ENCODE peak calls at places on chromosomes 16 and 17, in nine cellular contexts. U, W, Z, V, C, B, P, N and F are unnamed samples.

GRCh38 chr17:46262271-46262670 is 32.7 kb upstream of the LRRC37A start:
- DNase-seq in Z (no peak), P (no peak), B (no peak), W (no peak), C (no peak), N (no peak), V (no peak), U (no peak), F (no peak)

GRCh38 chr17:45850468-45850867 is 5.8 kb downstream of the SPPL2C start:
- DNase-seq in U (no peak), W (no peak), P (no peak), Z (no peak), B (no peak), C (no peak), N (no peak), V (no peak), F (no peak)

GRCh38 chr16:87575027-87575804 is 27.1 kb upstream of the JPH3 start:
- DNase-seq in B (no peak), N (peak; percentile 61), W (no peak), Z (no peak), P (no peak), C (no peak), U (no peak), V (no peak), F (no peak)

GRCh38 chr16:1945559-1946391 is 2.8 kb upstream of the MSRB1 start:
- DNase-seq in N (no peak), C (no peak), P (no peak), B (no peak), U (no peak), Z (no peak), V (no peak), W (no peak), F (no peak)

GRCh38 chr16:27583634-27584033 is 33.7 kb downstream of the KATNIP start:
- DNase-seq in N (no peak), B (no peak), V (no peak), Z (no peak), P (no peak), U (no peak), W (no peak), C (no peak), F (no peak)

GRCh38 chr16:59633996-59634579 is 900.0 kb upstream of the GOT2 start:
- DNase-seq in U (peak; percentile 82), P (peak; percentile 59), Z (no peak), W (no peak), B (no peak), V (no peak), C (no peak), N (no peak), F (no peak)

GRCh38 chr16:69187891-69188451 is 1.0 kb downstream of the SNTB2 start:
- DNase-seq in P (no peak), Z (peak; percentile 15), V (peak; percentile 36), C (peak; percentile 17), W (no peak), N (peak; percentile 45), U (no peak), B (peak; percentile 67), F (peak; percentile 73)

GRCh38 chr16:14464796-14465195 is 165.3 kb downstream of the PARN start:
- DNase-seq in P (no peak), W (no peak), Z (no peak), V (no peak), U (no peak), C (no peak), N (no peak), B (no peak), F (no peak)

GRCh38 chr17:12545877-12546513 is 119.7 kb upstream of the MYOCD start:
- DNase-seq in Z (no peak), P (no peak), N (peak; percentile 50), V (peak; percentile 33), B (peak; percentile 50), C (no peak), W (no peak), U (peak; percentile 20), F (peak; percentile 55)

GRCh38 chr16:30526137-30526822 is at the start of gene ZNF768:
- DNase-seq in C (no peak), B (no peak), P (no peak), N (peak; percentile 77), W (no peak), U (no peak), Z (no peak), V (peak; percentile 40), F (peak; percentile 31)

GRCh38 chr16:2471016-2471652 is at the start of gene NTN3:
- DNase-seq in V (no peak), P (no peak), B (peak; percentile 62), N (peak; percentile 83), Z (no peak), U (no peak), W (peak; percentile 21), C (no peak), F (peak; percentile 46)

GRCh38 chr16:52873997-52874500 is 178.6 kb downstream of the CHD9NB start:
- DNase-seq in P (no peak), N (no peak), U (no peak), B (no peak), V (no peak), C (no peak), W (no peak), Z (no peak), F (no peak)

GRCh38 chr17:49157784-49158183 is 25.2 kb downstream of the B4GALNT2 start:
- DNase-seq in B (no peak), N (no peak), V (peak; percentile 51), U (no peak), W (no peak), Z (no peak), P (no peak), C (no peak), F (no peak)

GRCh38 chr17:1271020-1271423 is 778 bp downstream of the BHLHA9 start:
- DNase-seq in N (no peak), C (no peak), Z (no peak), V (no peak), B (no peak), P (no peak), U (no peak), W (no peak), F (no peak)

GRCh38 chr17:7558544-7559306 is at the start of gene TNFSF13:
- DNase-seq in W (no peak), P (no peak), B (no peak), V (no peak), C (no peak), N (no peak), Z (no peak), U (no peak), F (no peak)

GRCh38 chr17:78258323-78259229 is 27.1 kb downstream of the TMEM235 start:
- DNase-seq in C (peak; percentile 77), U (no peak), V (no peak), P (no peak), Z (peak; percentile 41), W (peak; percentile 22), N (no peak), B (peak; percentile 45), F (peak; percentile 41)

GRCh38 chr16:53773150-53773846 is 69.3 kb downstream of the FTO start:
- DNase-seq in U (peak; percentile 40), W (peak; percentile 44), C (no peak), Z (no peak), N (peak; percentile 23), V (peak; percentile 24), P (peak; percentile 42), B (peak; percentile 16), F (peak; percentile 48)

GRCh38 chr16:19851476-19851875 is 33.2 kb downstream of the GPRC5B start:
- DNase-seq in W (no peak), N (no peak), U (no peak), C (no peak), V (no peak), Z (no peak), P (no peak), B (no peak), F (no peak)

GRCh38 chr17:3687949-3688614 is 7.9 kb downstream of the P2RX5 start:
- DNase-seq in P (no peak), W (no peak), N (no peak), B (peak; percentile 71), U (no peak), Z (no peak), C (no peak), V (no peak), F (peak; percentile 61)

GRCh38 chr17:81349397-81350319 is 45.6 kb upstream of the BAHCC1 start:
- DNase-seq in N (peak; percentile 63), P (no peak), U (no peak), C (no peak), B (no peak), V (peak; percentile 78), W (peak; percentile 36), Z (no peak), F (no peak)

GRCh38 chr17:48048321-48049140 is at the start of gene NFE2L1:
- DNase-seq in P (peak; percentile 56), Z (peak; percentile 36), V (peak; percentile 98), C (no peak), B (peak; percentile 65), N (peak; percentile 82), W (peak; percentile 35), U (peak; percentile 81), F (peak; percentile 78)

GRCh38 chr17:45895304-45895968 is 1.1 kb downstream of the MAPT start:
- DNase-seq in B (no peak), N (peak; percentile 46), V (no peak), U (no peak), W (no peak), P (peak; percentile 2), C (peak; percentile 33), Z (no peak), F (no peak)

GRCh38 chr17:6597727-6598126 is 41.4 kb upstream of the PITPNM3 start:
- DNase-seq in U (no peak), B (no peak), V (no peak), N (no peak), Z (no peak), P (no peak), C (no peak), W (no peak), F (no peak)

GRCh38 chr16:24504467-24505345 is 34.7 kb upstream of the RBBP6 start:
- DNase-seq in P (no peak), W (peak; percentile 56), B (peak; percentile 70), C (peak; percentile 28), U (peak; percentile 40), V (peak; percentile 59), Z (peak; percentile 17), N (peak; percentile 65), F (peak; percentile 88)

GRCh38 chr16:86088816-86089215 is 189.9 kb downstream of the IRF8 start:
- DNase-seq in B (no peak), U (no peak), V (no peak), C (no peak), Z (no peak), P (no peak), N (no peak), W (no peak), F (no peak)

GRCh38 chr17:68910256-68910705 is 44.9 kb downstream of the ABCA8 start:
- DNase-seq in P (no peak), U (no peak), Z (no peak), V (no peak), N (no peak), C (no peak), W (no peak), B (no peak), F (no peak)

GRCh38 chr17:78238823-78239488 is 7.5 kb downstream of the TMEM235 start:
- DNase-seq in V (no peak), B (peak; percentile 55), P (no peak), Z (no peak), C (no peak), W (no peak), U (no peak), N (no peak), F (peak; percentile 68)

GRCh38 chr17:38982858-38983746 is 15.9 kb upstream of the FBXO47 start:
- DNase-seq in V (peak; percentile 79), Z (no peak), U (no peak), N (peak; percentile 38), W (peak; percentile 77), C (peak; percentile 12), B (peak; percentile 82), P (no peak), F (peak; percentile 87)

GRCh38 chr16:84820305-84820684 is 510 bp downstream of the CRISPLD2 start:
- DNase-seq in B (no peak), C (no peak), V (no peak), U (no peak), W (no peak), P (no peak), Z (no peak), N (no peak), F (no peak)

GRCh38 chr17:83162035-83162745 is 82.8 kb downstream of the METRNL start:
- DNase-seq in U (no peak), P (no peak), Z (no peak), C (no peak), W (no peak), N (no peak), V (no peak), B (no peak), F (no peak)

GRCh38 chr17:82929011-82929622 is 89.3 kb upstream of the ZNF750 start:
- DNase-seq in P (no peak), W (no peak), V (no peak), U (no peak), C (no peak), B (no peak), Z (no peak), N (no peak), F (no peak)